ENCODE peak calls at places on chromosome 16, in ten cellular contexts. T, R, F, E, K, Y, S, Z, M and P are unnamed samples.

GRCh38 chr16:49503242-49504022 is 129.8 kb downstream of the C16orf78 start:
- DNase-seq in S (no peak), T (no peak), Y (no peak), K (no peak), E (no peak), R (no peak), F (no peak), Z (peak; percentile 42), M (no peak), P (no peak)

GRCh38 chr16:19817875-19818274 is 66.8 kb downstream of the GPRC5B start:
- DNase-seq in F (no peak), R (no peak), Y (no peak), S (no peak), M (no peak), K (no peak), T (no peak), E (peak; percentile 6), Z (no peak), P (no peak)

GRCh38 chr16:87278191-87279093 is 38.8 kb downstream of the C16orf95 start:
- DNase-seq in E (peak; percentile 51), R (peak; percentile 89), T (peak; percentile 88), Y (peak; percentile 73), F (no peak), K (no peak), M (no peak), S (peak; percentile 88), Z (peak; percentile 85), P (peak; percentile 54)

GRCh38 chr16:49643429-49644142 is 212.3 kb downstream of the ZNF423 start:
- DNase-seq in E (no peak), K (no peak), T (no peak), R (peak; percentile 78), F (no peak), M (no peak), Z (no peak), S (peak; percentile 70), Y (no peak), P (no peak)

GRCh38 chr16:1278456-1278855 is 22.6 kb downstream of the TPSD1 start:
- DNase-seq in E (peak; percentile 19), Z (no peak), Y (no peak), R (no peak), F (no peak), T (no peak), M (no peak), S (no peak), K (no peak), P (no peak)

GRCh38 chr16:57564571-57565270 is 22.3 kb downstream of the ADGRG5 start:
- DNase-seq in F (no peak), E (no peak), M (no peak), R (no peak), S (peak; percentile 39), Z (no peak), Y (no peak), K (no peak), T (no peak), P (no peak)

GRCh38 chr16:67967956-67968439 is 439 bp downstream of the SLC12A4 start:
- DNase-seq in F (no peak), Y (peak; percentile 32), R (peak; percentile 48), S (peak; percentile 35), E (peak; percentile 62), M (no peak), Z (no peak), K (no peak), T (peak; percentile 49), P (no peak)

GRCh38 chr16:67848118-67848517 is 625 bp upstream of the CENPT start:
- DNase-seq in M (no peak), F (no peak), R (no peak), Z (no peak), S (no peak), K (no peak), T (no peak), Y (no peak), E (no peak), P (no peak)

GRCh38 chr16:51374346-51374745 is 223.3 kb upstream of the SALL1 start:
- DNase-seq in K (no peak), E (no peak), Y (no peak), T (no peak), R (peak; percentile 13), S (peak; percentile 62), Z (no peak), M (no peak), F (no peak), P (no peak)

GRCh38 chr16:29745126-29745852 is 501 bp downstream of the C16orf54 start:
- DNase-seq in F (no peak), S (no peak), R (no peak), M (no peak), Z (no peak), K (no peak), T (no peak), Y (no peak), E (no peak), P (no peak)

GRCh38 chr16:14529010-14529669 is 100.9 kb downstream of the PARN start:
- DNase-seq in Y (peak; percentile 53), K (peak; percentile 20), M (peak; percentile 1), S (peak; percentile 96), T (peak; percentile 58), R (peak; percentile 94), Z (peak; percentile 91), F (no peak), E (peak; percentile 91), P (peak; percentile 7)

GRCh38 chr16:66159987-66160386 is 206.5 kb upstream of the CDH5 start:
- DNase-seq in Y (no peak), M (no peak), E (no peak), F (no peak), T (no peak), K (no peak), S (no peak), Z (no peak), R (no peak), P (no peak)

GRCh38 chr16:82509636-82510035 is 117.1 kb upstream of the CDH13 start:
- DNase-seq in R (no peak), S (no peak), E (no peak), T (no peak), Y (no peak), M (no peak), Z (no peak), K (no peak), F (no peak), P (no peak)

GRCh38 chr16:10678655-10679054 is 16.1 kb downstream of the TEKT5 start:
- DNase-seq in Y (no peak), R (no peak), S (no peak), M (no peak), F (no peak), T (no peak), E (no peak), Z (no peak), K (no peak), P (no peak)

GRCh38 chr16:67264277-67264676 is 15.1 kb upstream of the PLEKHG4 start:
- DNase-seq in S (no peak), T (no peak), M (no peak), F (no peak), R (no peak), Z (peak; percentile 40), E (no peak), K (no peak), Y (no peak), P (no peak)

GRCh38 chr16:628321-629061 is 2.3 kb upstream of the WFIKKN1 start:
- DNase-seq in T (no peak), Z (peak; percentile 61), M (no peak), S (no peak), Y (no peak), E (no peak), F (no peak), K (no peak), R (no peak), P (no peak)

GRCh38 chr16:17177968-17178880 is 292.5 kb downstream of the XYLT1 start:
- DNase-seq in Y (no peak), T (no peak), F (no peak), M (no peak), E (no peak), Z (no peak), K (no peak), S (no peak), R (no peak), P (no peak)

GRCh38 chr16:80084614-80085013 is 456.2 kb upstream of the DYNLRB2 start:
- DNase-seq in T (peak; percentile 65), E (peak; percentile 27), K (no peak), R (peak; percentile 5), F (no peak), S (peak; percentile 38), Z (peak; percentile 82), Y (no peak), M (no peak), P (no peak)

GRCh38 chr16:3164121-3164991 is 23.6 kb upstream of the OR1F1 start:
- DNase-seq in M (no peak), S (no peak), R (no peak), F (no peak), E (no peak), T (no peak), Z (no peak), K (no peak), Y (no peak), P (no peak)